ENCODE peak calls at places on chromosomes 16 and 17, in four cellular contexts. K is neural progenitor cell, S is NCI-H146, M is cardiac fibroblast. X is an unnamed sample.

GRCh38 chr16:23317266-23317661 is 15.2 kb downstream of the SCNN1B start:
- DNase-seq in K (no peak), S (no peak), M (no peak), X (no peak)

GRCh38 chr17:58318627-58319180 is 9.9 kb downstream of the TSPOAP1 start:
- DNase-seq in K (no peak), S (no peak), M (no peak), X (peak)

GRCh38 chr17:61285483-61286320 is 113.9 kb upstream of the TBX2 start:
- DNase-seq in K (peak), S (no peak), M (peak), X (no peak)

GRCh38 chr16:29862383-29862883 is 593 bp downstream of the CDIPT start:
- DNase-seq in K (peak), S (peak), M (peak), X (no peak)

GRCh38 chr16:17850626-17851265 is 380.0 kb upstream of the XYLT1 start:
- DNase-seq in K (peak), S (no peak), M (no peak), X (no peak)

GRCh38 chr16:67431077-67431804 is at the start of gene HSD11B2:
- DNase-seq in K (peak), S (peak), M (peak), X (no peak)

GRCh38 chr17:951388-952132 is 28.0 kb downstream of the NXN start:
- DNase-seq in K (peak), S (no peak), M (peak), X (no peak)

GRCh38 chr17:68821860-68822693 is 133.1 kb downstream of the ABCA8 start:
- DNase-seq in K (no peak), S (no peak), M (peak), X (no peak)

GRCh38 chr16:78034530-78034929 is 12.2 kb downstream of the CLEC3A start:
- DNase-seq in K (no peak), S (no peak), M (no peak), X (no peak)

GRCh38 chr16:71540-72341 is 690 bp downstream of the RHBDF1 start:
- DNase-seq in K (peak), S (peak), M (peak), X (peak)

GRCh38 chr17:9363440-9364350 is 211.9 kb downstream of the STX8 start:
- DNase-seq in K (no peak), S (peak), M (peak), X (no peak)

GRCh38 chr17:37779554-37779953 is 34.7 kb upstream of the HNF1B start:
- DNase-seq in K (no peak), S (no peak), M (peak), X (no peak)

GRCh38 chr16:81399909-81400308 is 44.7 kb upstream of the CMIP start:
- DNase-seq in K (no peak), S (no peak), M (no peak), X (no peak)

GRCh38 chr17:50371526-50371925 is 1.5 kb downstream of the MRPL27 start:
- DNase-seq in K (no peak), S (no peak), M (no peak), X (no peak)

GRCh38 chr17:266701-267656 is 85.5 kb upstream of the DOC2B start:
- DNase-seq in K (peak), S (no peak), M (peak), X (no peak)

GRCh38 chr17:29567362-29568330 is 809 bp upstream of the ABHD15 start:
- DNase-seq in K (peak), S (peak), M (peak), X (peak)

GRCh38 chr16:20042848-20043247 is 30.8 kb downstream of the GPR139 start:
- DNase-seq in K (no peak), S (no peak), M (no peak), X (no peak)

GRCh38 chr17:61423967-61424649 is 24.5 kb downstream of the TBX2 start:
- DNase-seq in K (no peak), S (no peak), M (no peak), X (no peak)

GRCh38 chr16:79006762-79007161 is 593.8 kb downstream of the MAF start:
- DNase-seq in K (no peak), S (no peak), M (no peak), X (no peak)

GRCh38 chr17:21161498-21162393 is 35.0 kb downstream of the DHRS7B start:
- DNase-seq in K (no peak), S (no peak), M (peak), X (no peak)

GRCh38 chr17:4247981-4248388 is 15.8 kb downstream of the ANKFY1 start:
- DNase-seq in K (no peak), S (no peak), M (no peak), X (no peak)